ENCODE peak calls at places on chromosomes 13 and 19, in nine cellular contexts. G, I, A, C, K, V, O, F and J are unnamed samples.

GRCh38 chr13:86846501-86846900 is 824.7 kb upstream of the SLITRK5 start:
- DNase-seq in G (no peak), I (no peak), A (no peak), C (no peak), K (no peak), V (no peak), O (no peak), F (no peak), J (no peak)

GRCh38 chr13:38669234-38669964 is 17.5 kb upstream of the FREM2 start:
- DNase-seq in G (no peak), I (no peak), A (no peak), C (no peak), K (no peak), V (no peak), O (no peak), F (no peak), J (no peak)

GRCh38 chr13:28741080-28741479 is 22.3 kb upstream of the SLC46A3 start:
- DNase-seq in G (no peak), I (no peak), A (no peak), C (no peak), K (no peak), V (no peak), O (no peak), F (no peak), J (no peak)

GRCh38 chr13:36718146-36718545 is 44.3 kb downstream of the SERTM1 start:
- DNase-seq in G (no peak), I (no peak), A (no peak), C (no peak), K (no peak), V (no peak), O (no peak), F (no peak), J (no peak)

GRCh38 chr13:40152145-40152544 is 496.7 kb downstream of the COG6 start:
- DNase-seq in G (no peak), I (peak; percentile 22), A (no peak), C (peak; percentile 19), K (no peak), V (no peak), O (no peak), F (peak; percentile 29), J (peak; percentile 13)

GRCh38 chr13:83355042-83355441 is 527.2 kb downstream of the SLITRK1 start:
- DNase-seq in G (no peak), I (no peak), A (no peak), C (no peak), K (no peak), V (no peak), O (no peak), F (no peak), J (no peak)

GRCh38 chr13:23506821-23507210 is 63.4 kb upstream of the TNFRSF19 start:
- DNase-seq in G (no peak), I (no peak), A (no peak), C (no peak), K (no peak), V (no peak), O (no peak), F (no peak), J (peak; percentile 51)

GRCh38 chr13:51501592-51502205 is 48.9 kb upstream of the INTS6 start:
- DNase-seq in G (no peak), I (no peak), A (no peak), C (no peak), K (no peak), V (no peak), O (no peak), F (no peak), J (no peak)

GRCh38 chr13:57946361-57946760 is 314.8 kb downstream of the PCDH17 start:
- DNase-seq in G (no peak), I (no peak), A (no peak), C (no peak), K (no peak), V (no peak), O (no peak), F (no peak), J (no peak)

GRCh38 chr13:29713841-29714240 is 118.4 kb upstream of the SLC7A1 start:
- DNase-seq in G (no peak), I (no peak), A (no peak), C (no peak), K (no peak), V (no peak), O (no peak), F (no peak), J (no peak)

GRCh38 chr19:48182434-48182833 is 12.0 kb downstream of the ZSWIM9 start:
- DNase-seq in G (no peak), I (no peak), A (no peak), C (no peak), K (no peak), V (no peak), O (no peak), F (no peak), J (no peak)

GRCh38 chr13:33554919-33555791 is 262.8 kb upstream of the RFC3 start:
- DNase-seq in G (peak; percentile 14), I (no peak), A (no peak), C (no peak), K (no peak), V (no peak), O (no peak), F (no peak), J (no peak)

GRCh38 chr19:45117167-45117594 is 24.2 kb downstream of the PPP1R37 start:
- DNase-seq in G (peak; percentile 63), I (no peak), A (no peak), C (no peak), K (no peak), V (no peak), O (no peak), F (no peak), J (no peak)

DNA sequence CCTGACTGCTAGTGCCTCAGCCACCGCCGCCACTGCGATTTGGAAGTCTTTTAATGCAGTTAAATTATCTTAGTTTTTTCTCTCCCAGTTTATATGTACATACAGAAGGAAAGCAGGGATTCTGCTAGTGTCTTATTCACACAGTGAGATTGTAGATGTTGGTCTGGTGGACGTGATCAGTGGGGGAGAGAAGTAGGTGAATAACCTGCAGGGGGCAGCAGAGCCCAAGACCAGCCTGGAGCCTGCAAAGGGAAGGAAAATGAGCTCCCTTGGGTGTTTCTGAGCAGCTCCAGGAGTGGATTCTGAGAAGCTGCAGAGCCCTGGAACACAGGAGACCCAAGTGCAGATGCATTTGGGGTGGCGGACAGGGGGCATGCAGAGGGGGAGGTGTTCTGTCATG is 26.3 kb downstream of the ZNF844 start:
- DNase-seq in G (peak; percentile 77), I (peak; percentile 64), A (no peak), C (peak; percentile 3), K (peak; percentile 57), V (no peak), O (peak; percentile 55), F (peak; percentile 63), J (peak; percentile 67)
- TF ChIP-seq CTCF in G (peak; percentile 77), I (peak; percentile 35), A (peak; percentile 41), C (peak; percentile 61), K (peak; percentile 75), V (peak; percentile 45), O (peak; percentile 59), F (peak; percentile 58), J (peak; percentile 73)

GRCh38 chr19:12997225-12997966 is 2.1 kb downstream of the NFIX start:
- DNase-seq in G (no peak), I (no peak), A (no peak), C (no peak), K (no peak), V (no peak), O (no peak), F (no peak), J (no peak)
- H3K27ac ChIP-seq in G (no peak overlapping the region), I (no peak overlapping the region), A (peak overlapping the region; percentile 95), C (peak overlapping the region; percentile 94), K (peak overlapping the region; percentile 89), V (no peak overlapping the region), O (no peak overlapping the region), F (no peak overlapping the region), J (peak overlapping the region; percentile 91)

GRCh38 chr19:4368128-4368820 is 24.9 kb downstream of the MPND start:
- DNase-seq in G (no peak), I (no peak), A (no peak), C (no peak), K (no peak), V (no peak), O (no peak), F (no peak), J (no peak)
- H3K4me1 ChIP-seq in G (peaks cover 17% of the 10 kb centered on the region), I (peaks cover 50% of the 10 kb centered on the region), A (peaks cover 17% of the 10 kb centered on the region), C (peaks cover 26% of the 10 kb centered on the region), K (peaks cover 68% of the 10 kb centered on the region), V (peaks cover 4% of the 10 kb centered on the region), O (peaks cover 35% of the 10 kb centered on the region), F (peaks cover 54% of the 10 kb centered on the region), J (peaks cover 51% of the 10 kb centered on the region)

GRCh38 chr13:107901230-107901629 is 314.1 kb downstream of the LIG4 start:
- DNase-seq in G (no peak), I (no peak), A (no peak), C (no peak), K (no peak), V (no peak), O (no peak), F (no peak), J (no peak)

GRCh38 chr13:107900775-107901174 is 314.6 kb downstream of the LIG4 start:
- DNase-seq in G (no peak), I (no peak), A (no peak), C (no peak), K (no peak), V (no peak), O (no peak), F (no peak), J (no peak)

GRCh38 chr13:107907065-107907464 is 308.3 kb downstream of the LIG4 start:
- DNase-seq in G (no peak), I (no peak), A (no peak), C (no peak), K (no peak), V (no peak), O (no peak), F (no peak), J (no peak)

GRCh38 chr13:107901996-107902562 is 313.3 kb downstream of the LIG4 start:
- DNase-seq in G (no peak), I (no peak), A (no peak), C (no peak), K (no peak), V (no peak), O (no peak), F (no peak), J (no peak)

GRCh38 chr13:107906131-107906530 is 309.2 kb downstream of the LIG4 start:
- DNase-seq in G (no peak), I (no peak), A (no peak), C (no peak), K (no peak), V (no peak), O (no peak), F (no peak), J (no peak)
- TF ChIP-seq CTCF in G (no peak), I (no peak), A (no peak), C (no peak), K (no peak), V (no peak), O (no peak), F (no peak), J (no peak)